ENCODE peak calls at places on chromosomes 7 and 10, in five cellular contexts. One of them, this sample, is unnamed.

GRCh38 chr10:32327364-32327691 is 19.6 kb downstream of the EPC1 start:
- DNase-seq in HepG2: no peak
- DNase-seq in stomach: no peak
- DNase-seq in HCT116: no peak
- DNase-seq in GM23338: no peak
- DNase-seq in this sample: no peak

GRCh38 chr10:5252177-5253037 is 55.8 kb downstream of the AKR1C4 start:
- DNase-seq in HCT116: no peak
- DNase-seq in stomach: no peak
- DNase-seq in GM23338: peak; percentile 56
- DNase-seq in HepG2: peak; percentile 18
- DNase-seq in this sample: no peak

GRCh38 chr10:60943372-60944158 is 420 bp downstream of the RHOBTB1 start:
- DNase-seq in GM23338: peak; percentile 81
- DNase-seq in HepG2: peak; percentile 36
- DNase-seq in stomach: peak; percentile 66
- DNase-seq in HCT116: peak; percentile 3
- DNase-seq in this sample: peak; percentile 21

GRCh38 chr10:86288695-86289576 is 77.7 kb downstream of the GRID1 start:
- DNase-seq in HCT116: no peak
- DNase-seq in HepG2: no peak
- DNase-seq in stomach: peak; percentile 14
- DNase-seq in GM23338: no peak
- DNase-seq in this sample: no peak

GRCh38 chr7:118288098-118288497 is 63.6 kb downstream of the ANKRD7 start:
- DNase-seq in GM23338: no peak
- DNase-seq in HCT116: no peak
- DNase-seq in HepG2: no peak
- DNase-seq in stomach: no peak
- DNase-seq in this sample: no peak

GRCh38 chr7:151902306-151902705 is 25.4 kb upstream of the PRKAG2 start:
- DNase-seq in HCT116: no peak
- DNase-seq in GM23338: no peak
- DNase-seq in HepG2: no peak
- DNase-seq in stomach: no peak
- DNase-seq in this sample: no peak

GRCh38 chr7:37901236-37901827 is 15.3 kb downstream of the SFRP4 start:
- DNase-seq in GM23338: peak; percentile 74
- DNase-seq in HCT116: peak; percentile 13
- DNase-seq in HepG2: peak; percentile 56
- DNase-seq in stomach: no peak
- DNase-seq in this sample: no peak

GRCh38 chr10:129851941-129852650 is 112.0 kb downstream of the EBF3 start:
- DNase-seq in HepG2: no peak
- DNase-seq in stomach: no peak
- DNase-seq in GM23338: no peak
- DNase-seq in HCT116: no peak
- DNase-seq in this sample: no peak

GRCh38 chr7:55180821-55181542 is 162.2 kb downstream of the EGFR start:
- DNase-seq in HCT116: no peak
- DNase-seq in GM23338: no peak
- DNase-seq in stomach: peak; percentile 81
- DNase-seq in HepG2: peak; percentile 26
- DNase-seq in this sample: peak; percentile 89

GRCh38 chr7:128934361-128935352 is 3.1 kb upstream of the IRF5 start:
- DNase-seq in GM23338: no peak
- DNase-seq in stomach: no peak
- DNase-seq in HCT116: no peak
- DNase-seq in HepG2: no peak
- DNase-seq in this sample: no peak

DNA sequence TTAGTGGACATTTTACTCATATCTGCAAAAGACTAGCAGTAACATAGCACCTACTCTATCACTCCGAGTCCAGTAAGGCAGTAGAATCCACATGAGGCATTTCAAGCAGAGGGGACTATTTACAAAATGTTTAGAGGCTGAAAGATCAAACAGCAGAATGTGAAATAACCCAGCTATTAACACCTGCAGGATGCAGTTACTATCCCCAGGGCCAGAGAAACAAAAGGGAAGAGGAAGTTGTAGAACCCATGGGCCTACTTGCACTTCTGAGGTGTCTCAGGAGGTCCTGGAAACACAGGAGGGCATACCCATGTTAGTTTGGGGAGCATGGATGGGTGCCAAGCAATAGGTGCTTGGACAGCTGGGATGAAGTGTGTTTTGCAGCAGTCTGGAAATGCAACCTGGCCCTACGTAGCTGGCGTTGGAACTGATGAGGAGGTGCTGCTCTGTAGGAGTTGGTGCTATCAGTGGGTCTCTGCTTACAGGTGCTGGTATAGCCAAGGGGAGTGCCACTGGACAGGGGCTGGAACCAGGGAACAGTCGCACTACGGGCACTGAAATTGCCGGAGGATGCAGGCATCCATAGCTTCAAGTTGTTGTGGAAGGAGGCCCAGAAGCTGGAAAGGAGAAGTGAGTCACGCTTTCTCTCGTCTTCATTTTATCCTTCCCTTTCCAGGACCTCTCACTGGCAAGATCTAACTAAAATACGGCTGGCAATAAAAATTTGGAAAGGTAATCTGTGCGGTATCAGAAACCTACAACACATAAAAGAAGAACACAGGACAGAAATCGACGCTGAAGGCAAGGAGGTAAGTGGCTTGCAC is 25.9 kb downstream of the MACC1 start:
- DNase-seq in HCT116: no peak
- DNase-seq in HepG2: no peak
- DNase-seq in stomach: no peak
- DNase-seq in GM23338: no peak
- DNase-seq in this sample: no peak
- H3K4me3 ChIP-seq in HCT116: no peak overlapping the region
- H3K4me3 ChIP-seq in HepG2: no peak overlapping the region
- H3K4me3 ChIP-seq in stomach: no peak overlapping the region
- H3K4me3 ChIP-seq in GM23338: no peak overlapping the region
- H3K4me3 ChIP-seq in this sample: no peak overlapping the region

GRCh38 chr7:100469227-100470044 is 5.4 kb upstream of the SPACDR start:
- DNase-seq in GM23338: peak; percentile 92
- DNase-seq in HCT116: no peak
- DNase-seq in stomach: peak; percentile 93
- DNase-seq in HepG2: peak; percentile 51
- DNase-seq in this sample: peak; percentile 85
- TF ChIP-seq POLR2AphosphoS5 in GM23338: no peak
- TF ChIP-seq POLR2AphosphoS5 in HCT116: no peak
- TF ChIP-seq POLR2AphosphoS5 in stomach: no peak
- TF ChIP-seq POLR2AphosphoS5 in HepG2: no peak
- TF ChIP-seq POLR2AphosphoS5 in this sample: peak; percentile 49

GRCh38 chr10:97564776-97565175 is 7.8 kb upstream of the ANKRD2 start:
- DNase-seq in stomach: no peak
- DNase-seq in GM23338: no peak
- DNase-seq in HepG2: no peak
- DNase-seq in HCT116: no peak
- DNase-seq in this sample: no peak
- H3K4me3 ChIP-seq in stomach: no peak overlapping the region
- H3K4me3 ChIP-seq in GM23338: no peak overlapping the region
- H3K4me3 ChIP-seq in HepG2: no peak overlapping the region
- H3K4me3 ChIP-seq in HCT116: no peak overlapping the region
- H3K4me3 ChIP-seq in this sample: no peak overlapping the region

GRCh38 chr7:159027091-159027802 is 117.4 kb downstream of the VIPR2 start:
- DNase-seq in stomach: no peak
- DNase-seq in HepG2: no peak
- DNase-seq in HCT116: no peak
- DNase-seq in GM23338: no peak
- DNase-seq in this sample: no peak

GRCh38 chr7:159026271-159027047 is 118.2 kb downstream of the VIPR2 start:
- DNase-seq in GM23338: peak; percentile 17
- DNase-seq in stomach: peak; percentile 25
- DNase-seq in HepG2: no peak
- DNase-seq in HCT116: no peak
- DNase-seq in this sample: no peak

GRCh38 chr7:159023746-159024145 is 120.9 kb downstream of the VIPR2 start:
- DNase-seq in HCT116: no peak
- DNase-seq in HepG2: no peak
- DNase-seq in GM23338: no peak
- DNase-seq in stomach: no peak
- DNase-seq in this sample: no peak

GRCh38 chr7:159024280-159024951 is 120.3 kb downstream of the VIPR2 start:
- DNase-seq in GM23338: no peak
- DNase-seq in HCT116: no peak
- DNase-seq in stomach: no peak
- DNase-seq in HepG2: no peak
- DNase-seq in this sample: no peak

DNA sequence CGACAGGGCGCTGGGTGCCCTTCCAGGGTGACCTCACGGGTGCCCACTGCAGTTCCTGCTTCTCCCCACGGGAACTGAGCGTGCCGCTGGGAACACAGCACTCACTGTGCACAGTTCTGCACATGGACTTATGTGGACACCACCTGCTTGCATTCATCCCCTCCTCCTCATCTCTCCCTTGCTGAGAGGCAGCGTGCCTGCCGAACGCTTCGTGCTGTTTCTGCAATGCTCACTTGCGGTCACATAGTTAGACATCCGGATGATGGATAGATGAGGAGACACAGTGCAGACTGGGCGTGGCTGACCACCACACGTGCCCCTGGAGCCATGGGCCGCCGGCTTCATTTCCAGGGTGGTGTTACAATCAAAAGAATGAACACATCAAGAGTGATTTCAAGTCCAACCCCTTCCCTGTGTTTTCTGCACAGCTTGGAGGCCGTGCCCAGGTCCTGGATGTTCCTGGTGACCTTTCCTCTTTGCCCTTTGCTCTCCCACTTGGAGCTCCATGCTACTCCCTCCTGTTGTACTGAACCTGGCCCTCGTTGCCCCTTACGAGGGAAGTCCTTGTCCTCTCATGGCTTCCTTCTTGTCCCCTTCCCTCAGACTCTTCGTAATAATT is 119.4 kb downstream of the VIPR2 start:
- DNase-seq in HCT116: no peak
- DNase-seq in HepG2: no peak
- DNase-seq in stomach: no peak
- DNase-seq in GM23338: no peak
- DNase-seq in this sample: no peak
- TF ChIP-seq POLR2AphosphoS5 in HCT116: no peak
- TF ChIP-seq POLR2AphosphoS5 in HepG2: no peak
- TF ChIP-seq POLR2AphosphoS5 in stomach: no peak
- TF ChIP-seq POLR2AphosphoS5 in GM23338: no peak
- TF ChIP-seq POLR2AphosphoS5 in this sample: no peak